ENCODE peak calls at places on chromosomes 13 and 19, in four cellular contexts. M is K562, I is HepG2, K is H1. T is an unnamed sample.

GRCh38 chr19:850221-850978 is 1.7 kb upstream of the ELANE start:
- DNase-seq in K (no peak), I (no peak), M (peak), T (no peak)

GRCh38 chr13:25910243-25910642 is 141.6 kb downstream of the SHISA2 start:
- DNase-seq in K (no peak), I (no peak), M (no peak), T (no peak)

GRCh38 chr13:74570834-74571233 is 436.6 kb upstream of the KLF12 start:
- DNase-seq in I (no peak), M (no peak), K (no peak), T (no peak)

GRCh38 chr13:92804346-92804745 is 422.3 kb upstream of the GPC6 start:
- DNase-seq in K (no peak), I (no peak), M (no peak), T (no peak)

GRCh38 chr19:46841458-46842083 is 9.1 kb downstream of the AP2S1 start:
- DNase-seq in M (peak), K (no peak), I (no peak), T (no peak)

GRCh38 chr19:33199441-33200265 is 5.5 kb downstream of the LRP3 start:
- DNase-seq in I (no peak), K (no peak), M (no peak), T (no peak)

GRCh38 chr13:110185696-110186095 is 121.3 kb downstream of the COL4A1 start:
- DNase-seq in I (no peak), K (no peak), M (no peak), T (no peak)

GRCh38 chr19:55370305-55370988 is at the start of gene IL11:
- DNase-seq in M (no peak), I (no peak), K (no peak), T (no peak)

GRCh38 chr19:48510421-48511268 is 990 bp downstream of the LMTK3 start:
- DNase-seq in M (peak), K (no peak), I (no peak), T (no peak)

GRCh38 chr19:35347930-35348298 is 212 bp downstream of the FFAR1 start:
- DNase-seq in M (no peak), K (no peak), I (no peak), T (no peak)

GRCh38 chr19:35344511-35345031 is 3.1 kb upstream of the FFAR1 start:
- DNase-seq in I (no peak), M (no peak), K (no peak), T (no peak)

GRCh38 chr19:35345671-35346111 is 2.0 kb upstream of the FFAR1 start:
- DNase-seq in M (no peak), K (no peak), I (no peak), T (no peak)

GRCh38 chr19:35347171-35347929 is at the start of gene FFAR1:
- DNase-seq in K (no peak), M (no peak), I (no peak), T (peak)

GRCh38 chr19:35346193-35347052 is 1.3 kb upstream of the FFAR1 start:
- DNase-seq in I (peak), M (peak), K (no peak), T (peak)
- TF ChIP-seq RFX5 in I (no peak), M (no peak), K (no peak), T (no peak)

GRCh38 chr13:87302034-87302433 is 369.1 kb upstream of the SLITRK5 start:
- DNase-seq in K (no peak), I (no peak), M (no peak), T (no peak)
- TF ChIP-seq SP1 in K (no peak), I (no peak), M (no peak), T (no peak)

DNA sequence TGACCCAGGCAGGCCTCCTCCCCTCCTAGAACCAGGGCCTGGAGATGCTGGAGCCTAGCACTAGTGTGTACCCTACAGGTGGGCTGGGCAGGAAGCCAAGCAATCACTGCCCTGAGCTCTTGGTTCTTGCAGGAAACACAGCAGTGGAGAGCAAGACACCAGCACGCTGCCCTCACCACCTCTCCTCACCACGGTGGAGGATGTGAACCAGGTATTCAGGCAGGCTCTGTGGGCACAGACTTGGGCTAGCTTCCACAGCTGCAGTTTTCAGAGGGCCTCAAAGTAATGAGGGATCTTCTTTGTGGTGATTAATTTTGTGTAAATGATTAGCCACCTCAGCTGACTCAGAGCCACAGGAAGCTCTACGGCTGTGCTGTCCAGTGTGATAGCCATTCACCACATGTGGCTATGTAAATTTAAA is 13.6 kb upstream of the GPI start:
- DNase-seq in K (no peak), M (no peak), I (no peak), T (peak)
- TF ChIP-seq ATF3 in K (no peak), M (no peak), I (no peak), T (no peak)

DNA sequence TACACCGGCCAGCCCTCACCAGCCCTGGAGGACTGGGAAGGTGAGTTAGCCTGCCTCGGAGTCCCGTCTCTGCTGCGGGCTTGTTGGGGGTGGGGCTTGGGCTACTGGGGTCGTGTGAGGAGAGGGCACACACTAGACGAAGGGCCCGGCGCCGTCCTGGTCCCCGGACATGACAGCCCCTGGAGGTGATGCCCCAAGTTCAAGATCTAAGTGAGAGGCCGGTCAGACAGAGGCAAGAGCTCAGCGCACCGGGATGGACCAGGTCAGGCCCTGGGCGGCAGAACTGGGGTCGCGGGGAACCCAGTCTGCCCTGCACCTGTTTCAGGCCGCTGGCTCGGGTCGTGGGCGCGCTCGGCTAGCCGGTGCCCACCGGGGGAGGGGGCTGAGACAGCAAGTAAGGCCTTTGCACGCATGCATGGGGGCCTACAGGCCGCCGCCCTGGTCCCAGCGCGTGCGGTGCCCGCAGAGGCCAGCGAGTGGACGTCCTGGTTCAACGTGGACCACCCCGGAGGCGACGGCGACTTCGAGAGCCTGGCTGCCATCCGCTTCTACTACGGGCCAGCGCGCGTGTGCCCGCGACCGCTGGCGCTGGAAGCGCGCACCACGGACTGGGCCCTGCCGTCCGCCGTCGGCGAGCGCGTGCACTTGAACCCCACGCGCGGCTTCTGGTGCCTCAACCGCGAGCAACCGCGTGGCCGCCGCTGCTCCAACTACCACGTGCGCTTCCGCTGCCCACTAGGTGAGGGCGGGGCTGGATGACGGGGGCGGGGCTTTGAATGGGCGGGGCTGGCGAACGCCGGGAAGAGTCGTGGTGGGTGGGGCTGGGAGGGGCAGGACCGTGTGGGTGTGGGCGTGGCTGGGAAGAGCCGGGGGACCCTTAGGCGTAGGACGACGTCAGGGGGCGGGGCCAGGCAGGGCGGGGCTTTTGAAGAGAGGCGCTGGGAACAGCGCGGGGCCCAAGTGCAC is 2.0 kb downstream of the CILP2 start:
- DNase-seq in I (no peak), K (peak), M (peak), T (no peak)
- TF ChIP-seq RFX5 in I (no peak), K (no peak), M (no peak), T (no peak)

GRCh38 chr13:94390881-94391280 is 88.6 kb downstream of the DCT start:
- DNase-seq in M (no peak), K (no peak), I (no peak), T (no peak)
- TF ChIP-seq SP1 in M (no peak), K (no peak), I (no peak), T (no peak)

T was measured in GM12878.